ENCODE peak calls at places on chromosomes 5 and 9, in seven cellular contexts. O is fibroblast of lung, D is mammary epithelial cell, C is neural progenitor cell, E is GM23248, F is HCT116, P is PC-3. B is an unnamed sample. For H3K27me3, the result is how much of the 10 kb centered on the place peaks cover.

GRCh38 chr9:113536483-113537226 is 73.1 kb downstream of the RGS3 start:
- DNase-seq in F (no peak), C (peak), O (peak), P (no peak), E (no peak), D (no peak), B (no peak)

GRCh38 chr5:172959824-172960799 is 888 bp downstream of the RPL26L1 start:
- DNase-seq in E (peak), P (no peak), C (no peak), O (no peak), D (no peak), F (no peak), B (peak)

GRCh38 chr5:31273631-31274378 is 80.3 kb downstream of the CDH6 start:
- DNase-seq in E (no peak), C (no peak), O (peak), D (no peak), F (no peak), P (no peak), B (no peak)

GRCh38 chr9:35520404-35520790 is 30.5 kb downstream of the RUSC2 start:
- DNase-seq in O (no peak), F (no peak), E (peak), P (no peak), D (no peak), C (no peak), B (no peak)

GRCh38 chr5:181056431-181056830 is 16.4 kb downstream of the BTNL9 start:
- DNase-seq in E (no peak), F (no peak), D (no peak), C (no peak), O (no peak), P (no peak), B (no peak)

GRCh38 chr5:134911285-134912215 is 6.6 kb downstream of the PCBD2 start:
- DNase-seq in F (no peak), D (no peak), E (peak), C (no peak), O (no peak), P (no peak), B (no peak)

GRCh38 chr5:142059304-142059940 is 46.6 kb upstream of the GNPDA1 start:
- DNase-seq in P (peak), O (peak), D (no peak), F (peak), E (peak), C (no peak), B (no peak)

GRCh38 chr5:168114444-168115017 is 176.9 kb upstream of the WWC1 start:
- DNase-seq in O (peak), E (peak), P (peak), C (peak), F (peak), D (peak), B (peak)

GRCh38 chr9:19934301-19934868 is 145.5 kb upstream of the SLC24A2 start:
- DNase-seq in D (no peak), O (peak), P (no peak), C (peak), F (no peak), E (peak), B (no peak)

GRCh38 chr5:43691893-43692292 is 88.9 kb downstream of the NNT start:
- DNase-seq in F (no peak), O (no peak), D (no peak), E (no peak), C (no peak), P (no peak), B (no peak)

GRCh38 chr9:135884328-135885035 is 22.9 kb downstream of the CAMSAP1 start:
- DNase-seq in F (no peak), E (peak), C (no peak), P (peak), O (peak), D (no peak), B (no peak)

GRCh38 chr5:129904667-129905466 is 602 bp downstream of the CHSY3 start:
- DNase-seq in F (no peak), C (peak), P (no peak), E (peak), O (no peak), D (peak), B (no peak)

GRCh38 chr5:57176350-57176857 is 2.5 kb downstream of the GPBP1 start:
- DNase-seq in O (peak), E (peak), P (peak), C (no peak), F (no peak), D (peak), B (no peak)

GRCh38 chr9:24832307-24832706 is 286.6 kb upstream of the IZUMO3 start:
- DNase-seq in F (no peak), C (peak), O (no peak), P (peak), E (no peak), D (no peak), B (no peak)

GRCh38 chr9:132994410-132995120 is 16.1 kb downstream of the GFI1B start:
- DNase-seq in D (peak), P (peak), O (peak), C (peak), E (peak), F (no peak), B (no peak)

GRCh38 chr5:124806026-124806856 is 59.8 kb upstream of the ZNF608 start:
- DNase-seq in E (peak), D (peak), F (no peak), P (peak), O (peak), C (peak), B (no peak)

GRCh38 chr9:38022203-38022602 is 46.8 kb downstream of the SHB start:
- DNase-seq in D (no peak), O (no peak), P (no peak), C (no peak), F (no peak), E (no peak), B (no peak)

GRCh38 chr9:19481471-19481870 is 72.7 kb downstream of the ACER2 start:
- DNase-seq in F (no peak), P (no peak), C (no peak), O (no peak), E (no peak), D (no peak), B (no peak)

GRCh38 chr5:65734921-65735320 is 12.9 kb downstream of the NLN start:
- DNase-seq in C (no peak), O (no peak), D (no peak), F (no peak), P (no peak), E (no peak), B (no peak)

GRCh38 chr9:97848582-97849237 is 4.3 kb upstream of the FOXE1 start:
- DNase-seq in D (no peak), C (peak), P (no peak), O (no peak), E (peak), F (no peak), B (no peak)

GRCh38 chr9:97845763-97846162 is 7.3 kb upstream of the FOXE1 start:
- DNase-seq in C (no peak), D (no peak), P (no peak), E (no peak), F (no peak), O (no peak), B (no peak)

GRCh38 chr9:97848237-97848581 is 4.8 kb upstream of the FOXE1 start:
- DNase-seq in F (no peak), C (peak), P (no peak), E (no peak), O (no peak), D (no peak), B (no peak)

GRCh38 chr9:97846347-97846746 is 6.7 kb upstream of the FOXE1 start:
- DNase-seq in P (no peak), E (no peak), O (no peak), D (no peak), C (no peak), F (no peak), B (no peak)

GRCh38 chr9:97847474-97848236 is 5.4 kb upstream of the FOXE1 start:
- DNase-seq in D (no peak), P (no peak), E (no peak), O (no peak), F (no peak), C (no peak), B (no peak)
- TF ChIP-seq EZH2 in D (no peak), P (no peak), E (no peak), O (no peak), F (no peak), C (no peak), B (no peak)

GRCh38 chr5:115168829-115169391 is 798 bp downstream of the TRIM36 start:
- DNase-seq in O (no peak), P (no peak), C (peak), E (peak), D (peak), F (no peak), B (no peak)
- H3K27me3 ChIP-seq in O (under half), P (half or more), C (under half), E (half or more), D (under half), F (under half), B (under half)

GRCh38 chr5:143552680-143553079 is 149.2 kb upstream of the NR3C1 start:
- DNase-seq in E (no peak), O (no peak), F (no peak), D (no peak), C (no peak), P (no peak), B (no peak)
- H3K4me3 ChIP-seq in E (no peak), O (no peak), F (no peak), D (no peak), C (no peak), P (no peak), B (no peak)

GRCh38 chr9:114925039-114925438 is 5.4 kb downstream of the TNFSF8 start:
- DNase-seq in F (no peak), C (no peak), P (no peak), E (no peak), D (no peak), O (no peak), B (no peak)
- TF ChIP-seq EZH2 in F (no peak), C (no peak), P (no peak), E (no peak), D (no peak), O (no peak), B (no peak)

B was measured in DND-41.